ENCODE peak calls at places on chromosomes 6 and 20, in six cellular contexts. K is NCI-H2171 treated with DMSO at 0.1 percent for 48 hours, I is HEK293T, L is ACHN, J is psoas muscle, F is astrocyte of the spinal cord. V is an unnamed sample.

GRCh38 chr6:25320459-25320858 is 41.3 kb downstream of the CARMIL1 start:
- DNase-seq in K (no peak), I (no peak), L (no peak), J (no peak), F (peak; percentile 8), V (no peak)

GRCh38 chr6:33740204-33740608 is 6.5 kb downstream of the IP6K3 start:
- DNase-seq in K (no peak), I (no peak), L (no peak), J (peak; percentile 85), F (no peak), V (no peak)

GRCh38 chr20:49775229-49775693 is 37.4 kb upstream of the SLC9A8 start:
- DNase-seq in K (no peak), I (no peak), L (peak; percentile 65), J (peak; percentile 77), F (peak; percentile 82), V (peak; percentile 88)

GRCh38 chr6:169793408-169793807 is 42.0 kb downstream of the ERMARD start:
- DNase-seq in K (peak; percentile 95), I (no peak), L (no peak), J (no peak), F (no peak), V (no peak)

GRCh38 chr6:132052096-132052495 is 100.9 kb upstream of the CCN2 start:
- DNase-seq in K (no peak), I (no peak), L (no peak), J (no peak), F (no peak), V (no peak)

GRCh38 chr20:3420211-3420707 is 12.8 kb upstream of the DNAAF9 start:
- DNase-seq in K (peak; percentile 60), I (no peak), L (no peak), J (peak; percentile 37), F (peak; percentile 10), V (peak; percentile 42)

GRCh38 chr20:51700809-51701285 is 67.3 kb downstream of the ATP9A start:
- DNase-seq in K (peak; percentile 64), I (peak; percentile 59), L (peak; percentile 52), J (no peak), F (peak; percentile 36), V (peak; percentile 42)

GRCh38 chr20:46414608-46415007 is 8.2 kb upstream of the ELMO2 start:
- DNase-seq in K (no peak), I (no peak), L (no peak), J (no peak), F (no peak), V (no peak)

GRCh38 chr20:63009988-63010769 is 3.4 kb upstream of the BHLHE23 start:
- DNase-seq in K (no peak), I (no peak), L (peak; percentile 48), J (no peak), F (no peak), V (peak; percentile 70)

GRCh38 chr20:49699200-49699992 is 14.3 kb downstream of the B4GALT5 start:
- DNase-seq in K (peak; percentile 48), I (no peak), L (peak; percentile 62), J (no peak), F (no peak), V (peak; percentile 31)

GRCh38 chr20:23122321-23122720 is 36.2 kb upstream of the CD93 start:
- DNase-seq in K (no peak), I (no peak), L (no peak), J (no peak), F (no peak), V (no peak)

GRCh38 chr6:42452171-42453026 is 673 bp upstream of the TRERF1 start:
- DNase-seq in K (no peak), I (peak; percentile 64), L (peak; percentile 79), J (peak; percentile 70), F (peak; percentile 86), V (peak; percentile 84)

GRCh38 chr6:139364302-139364981 is 10.0 kb downstream of the CITED2 start:
- DNase-seq in K (peak; percentile 84), I (peak; percentile 60), L (peak; percentile 47), J (no peak), F (peak; percentile 72), V (peak; percentile 49)

GRCh38 chr6:22015944-22016343 is 280.9 kb downstream of the PRL start:
- DNase-seq in K (no peak), I (no peak), L (no peak), J (no peak), F (no peak), V (no peak)

GRCh38 chr6:69179681-69180080 is 544.6 kb downstream of the ADGRB3 start:
- DNase-seq in K (peak; percentile 8), I (no peak), L (peak; percentile 51), J (no peak), F (no peak), V (peak; percentile 48)

GRCh38 chr6:33483678-33484077 is 29.3 kb downstream of the ZBTB9 start:
- DNase-seq in K (no peak), I (no peak), L (no peak), J (no peak), F (no peak), V (no peak)

GRCh38 chr6:100366419-100366818 is 98.3 kb downstream of the SIM1 start:
- DNase-seq in K (no peak), I (no peak), L (no peak), J (no peak), F (peak; percentile 34), V (no peak)

GRCh38 chr20:37988555-37988954 is 44.7 kb downstream of the TTI1 start:
- DNase-seq in K (no peak), I (no peak), L (no peak), J (no peak), F (peak; percentile 37), V (peak; percentile 43)

GRCh38 chr20:31751126-31751525 is 12.0 kb downstream of the TPX2 start:
- DNase-seq in K (no peak), I (no peak), L (no peak), J (no peak), F (peak; percentile 83), V (no peak)

GRCh38 chr6:30884521-30885480 is 482 bp downstream of the DDR1 start:
- DNase-seq in K (peak; percentile 41), I (no peak), L (peak; percentile 43), J (peak; percentile 58), F (peak; percentile 34), V (no peak)

GRCh38 chr20:45365444-45365970 is 2.6 kb downstream of the SYS1 start:
- DNase-seq in K (no peak), I (no peak), L (no peak), J (no peak), F (no peak), V (no peak)

GRCh38 chr6:22249646-22250045 is 47.2 kb downstream of the PRL start:
- DNase-seq in K (no peak), I (no peak), L (no peak), J (no peak), F (no peak), V (no peak)

GRCh38 chr6:138404666-138405337 is 779 bp downstream of the HEBP2 start:
- DNase-seq in K (no peak), I (no peak), L (no peak), J (peak; percentile 30), F (peak; percentile 28), V (no peak)

GRCh38 chr6:166687538-166688259 is 60.6 kb upstream of the RPS6KA2 start:
- DNase-seq in K (no peak), I (no peak), L (no peak), J (no peak), F (no peak), V (no peak)

GRCh38 chr20:57435498-57436222 is 44.5 kb downstream of the RBM38 start:
- DNase-seq in K (peak; percentile 95), I (no peak), L (no peak), J (peak; percentile 85), F (peak; percentile 29), V (peak; percentile 98)

GRCh38 chr6:83183082-83183828 is 9.8 kb downstream of the PGM3 start:
- DNase-seq in K (no peak), I (no peak), L (peak; percentile 61), J (no peak), F (peak; percentile 72), V (peak; percentile 48)

GRCh38 chr20:36644713-36645109 is 1.3 kb downstream of the SLA2 start:
- DNase-seq in K (no peak), I (no peak), L (no peak), J (no peak), F (no peak), V (no peak)

GRCh38 chr6:23174781-23175361 is 605.5 kb downstream of the HDGFL1 start:
- DNase-seq in K (peak; percentile 22), I (no peak), L (peak; percentile 64), J (no peak), F (peak; percentile 96), V (peak; percentile 79)

GRCh38 chr6:167589615-167589940 is 237.1 kb upstream of the AFDN start:
- DNase-seq in K (no peak), I (no peak), L (no peak), J (no peak), F (no peak), V (no peak)